ENCODE peak calls at places on chromosomes 1 and 21, in four cellular contexts. One of them, this sample, is unnamed.

GRCh38 chr1:24117722-24118409 is 5.9 kb upstream of the MYOM3 start:
- DNase-seq in K562: no peak
- DNase-seq in astrocyte: peak; percentile 63
- DNase-seq in GM23338: no peak
- DNase-seq in this sample: peak; percentile 31

GRCh38 chr1:24893431-24893830 is 36.6 kb downstream of the RUNX3 start:
- DNase-seq in GM23338: no peak
- DNase-seq in K562: no peak
- DNase-seq in astrocyte: no peak
- DNase-seq in this sample: no peak

GRCh38 chr1:23282967-23283366 is 61.1 kb downstream of the HNRNPR start:
- DNase-seq in astrocyte: peak; percentile 80
- DNase-seq in K562: no peak
- DNase-seq in GM23338: no peak
- DNase-seq in this sample: peak; percentile 82

GRCh38 chr1:226064816-226065248 is 2.3 kb downstream of the H3-3A start:
- DNase-seq in GM23338: peak; percentile 70
- DNase-seq in K562: no peak
- DNase-seq in astrocyte: peak; percentile 34
- DNase-seq in this sample: peak; percentile 80

GRCh38 chr1:52636701-52637695 is 4.0 kb downstream of the SHISAL2A start:
- DNase-seq in astrocyte: no peak
- DNase-seq in GM23338: no peak
- DNase-seq in K562: no peak
- DNase-seq in this sample: no peak

GRCh38 chr1:99573431-99574217 is 72.3 kb upstream of the PALMD start:
- DNase-seq in astrocyte: peak; percentile 20
- DNase-seq in GM23338: no peak
- DNase-seq in K562: no peak
- DNase-seq in this sample: peak; percentile 33

GRCh38 chr1:87765686-87766085 is 437.0 kb downstream of the LMO4 start:
- DNase-seq in GM23338: no peak
- DNase-seq in astrocyte: no peak
- DNase-seq in K562: no peak
- DNase-seq in this sample: no peak

GRCh38 chr1:167770127-167770526 is 48.3 kb downstream of the MPZL1 start:
- DNase-seq in GM23338: peak; percentile 30
- DNase-seq in astrocyte: no peak
- DNase-seq in K562: peak; percentile 41
- DNase-seq in this sample: no peak

GRCh38 chr1:8947127-8947691 is 1.5 kb downstream of the CA6 start:
- DNase-seq in astrocyte: no peak
- DNase-seq in GM23338: no peak
- DNase-seq in K562: no peak
- DNase-seq in this sample: no peak

GRCh38 chr1:103514920-103515503 is 10.5 kb upstream of the RNPC3 start:
- DNase-seq in K562: peak; percentile 13
- DNase-seq in astrocyte: peak; percentile 20
- DNase-seq in GM23338: peak; percentile 60
- DNase-seq in this sample: peak; percentile 46

GRCh38 chr1:24309762-24310485 is 9.2 kb upstream of the GRHL3 start:
- DNase-seq in GM23338: no peak
- DNase-seq in K562: no peak
- DNase-seq in astrocyte: peak; percentile 32
- DNase-seq in this sample: no peak

GRCh38 chr1:59290173-59290954 is 6.5 kb upstream of the FGGY start:
- DNase-seq in GM23338: peak; percentile 78
- DNase-seq in astrocyte: peak; percentile 38
- DNase-seq in K562: peak; percentile 15
- DNase-seq in this sample: peak; percentile 48

GRCh38 chr1:88647749-88648415 is 36.2 kb upstream of the PKN2 start:
- DNase-seq in GM23338: peak; percentile 15
- DNase-seq in astrocyte: no peak
- DNase-seq in K562: no peak
- DNase-seq in this sample: no peak

GRCh38 chr1:115337276-115337632 is 795 bp downstream of the NGF start:
- DNase-seq in K562: no peak
- DNase-seq in astrocyte: no peak
- DNase-seq in GM23338: no peak
- DNase-seq in this sample: no peak

GRCh38 chr1:36948606-36949005 is 85.7 kb downstream of the GRIK3 start:
- DNase-seq in astrocyte: no peak
- DNase-seq in GM23338: no peak
- DNase-seq in K562: no peak
- DNase-seq in this sample: no peak

GRCh38 chr1:238406098-238406497 is 515.4 kb upstream of the ZP4 start:
- DNase-seq in K562: no peak
- DNase-seq in GM23338: no peak
- DNase-seq in astrocyte: no peak
- DNase-seq in this sample: no peak

GRCh38 chr1:39980555-39981313 is 25.8 kb downstream of the MFSD2A start:
- DNase-seq in K562: peak; percentile 14
- DNase-seq in GM23338: no peak
- DNase-seq in astrocyte: no peak
- DNase-seq in this sample: no peak

GRCh38 chr1:222654849-222655248 is 37.0 kb downstream of the MIA3 start:
- DNase-seq in astrocyte: peak; percentile 9
- DNase-seq in K562: no peak
- DNase-seq in GM23338: no peak
- DNase-seq in this sample: peak; percentile 27

GRCh38 chr1:207959141-207959825 is 48.4 kb upstream of the CD34 start:
- DNase-seq in astrocyte: peak; percentile 40
- DNase-seq in K562: no peak
- DNase-seq in GM23338: peak; percentile 77
- DNase-seq in this sample: peak; percentile 60

GRCh38 chr1:16012590-16013219 is 5.1 kb downstream of the HSPB7 start:
- DNase-seq in K562: peak; percentile 95
- DNase-seq in astrocyte: peak; percentile 59
- DNase-seq in GM23338: peak; percentile 96
- DNase-seq in this sample: peak; percentile 51

GRCh38 chr21:44529011-44529421 is 11.0 kb downstream of the KRTAP10-1 start:
- DNase-seq in astrocyte: no peak
- DNase-seq in K562: no peak
- DNase-seq in GM23338: no peak
- DNase-seq in this sample: no peak

GRCh38 chr1:46521417-46521816 is 30.0 kb downstream of the KNCN start:
- DNase-seq in astrocyte: no peak
- DNase-seq in K562: no peak
- DNase-seq in GM23338: no peak
- DNase-seq in this sample: no peak

GRCh38 chr21:46097826-46098286 is at the start of gene COL6A2:
- DNase-seq in astrocyte: no peak
- DNase-seq in K562: peak; percentile 93
- DNase-seq in GM23338: peak; percentile 85
- DNase-seq in this sample: peak; percentile 64

GRCh38 chr1:19987719-19988118 is 8.3 kb upstream of the PLA2G2A start:
- DNase-seq in astrocyte: no peak
- DNase-seq in GM23338: no peak
- DNase-seq in K562: no peak
- DNase-seq in this sample: no peak

GRCh38 chr1:226688056-226688748 is 50.9 kb downstream of the ITPKB start:
- DNase-seq in astrocyte: no peak
- DNase-seq in GM23338: peak; percentile 34
- DNase-seq in K562: no peak
- DNase-seq in this sample: no peak

GRCh38 chr1:46043491-46044017 is 88.9 kb downstream of the PIK3R3 start:
- DNase-seq in astrocyte: no peak
- DNase-seq in K562: no peak
- DNase-seq in GM23338: peak; percentile 83
- DNase-seq in this sample: no peak

GRCh38 chr1:68916227-68916853 is 419.5 kb upstream of the DEPDC1 start:
- DNase-seq in K562: no peak
- DNase-seq in astrocyte: peak; percentile 95
- DNase-seq in GM23338: no peak
- DNase-seq in this sample: peak; percentile 87

GRCh38 chr1:155080250-155081228 is 1.9 kb downstream of the EFNA3 start:
- DNase-seq in K562: peak; percentile 63
- DNase-seq in GM23338: peak; percentile 98
- DNase-seq in astrocyte: no peak
- DNase-seq in this sample: no peak

DNA sequence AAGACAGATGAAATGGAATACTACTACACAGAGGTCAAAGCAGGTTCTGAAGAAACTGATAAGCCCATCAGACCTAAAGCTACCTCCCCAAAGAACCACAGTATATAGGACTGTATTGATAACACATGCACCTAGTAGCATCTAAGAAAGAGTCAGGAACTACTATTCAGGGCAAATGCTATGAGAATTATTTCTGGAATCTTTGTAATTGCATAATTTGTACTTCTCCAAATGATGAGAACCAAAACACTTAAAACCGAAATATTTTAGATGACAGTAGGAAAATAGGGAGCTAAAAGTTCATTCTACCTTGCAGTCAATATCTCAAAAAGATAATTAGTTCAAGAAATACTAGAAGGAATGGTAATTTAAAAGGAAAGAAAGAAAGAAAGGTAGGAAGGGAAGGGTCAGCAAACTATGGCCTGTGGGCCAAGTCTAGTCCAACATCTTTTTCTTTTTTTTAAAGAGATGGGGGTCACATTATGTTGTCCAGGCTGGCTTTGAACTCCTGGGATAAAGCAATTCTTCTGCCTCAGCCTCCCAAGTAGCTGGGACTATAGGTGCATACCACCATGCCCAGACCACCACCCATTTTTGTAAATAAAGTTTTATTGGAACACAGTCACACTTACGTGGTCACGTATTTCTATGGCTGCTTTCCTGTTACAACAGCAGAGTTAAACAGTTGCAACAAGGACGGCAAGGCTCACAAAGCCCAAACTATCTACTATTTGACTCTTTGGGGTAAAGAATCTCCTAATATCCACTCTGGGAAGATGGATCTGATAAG is 24.0 kb downstream of the EGLN1 start:
- DNase-seq in GM23338: no peak
- DNase-seq in astrocyte: no peak
- DNase-seq in K562: peak; percentile 19
- DNase-seq in this sample: no peak
- H3K79me2 ChIP-seq in GM23338: no peaks in the 10 kb centered on the region
- H3K79me2 ChIP-seq in astrocyte: peaks cover 72% of the 10 kb centered on the region
- H3K79me2 ChIP-seq in K562: peaks cover 90% of the 10 kb centered on the region
- H3K79me2 ChIP-seq in this sample: peaks cover 30% of the 10 kb centered on the region

DNA sequence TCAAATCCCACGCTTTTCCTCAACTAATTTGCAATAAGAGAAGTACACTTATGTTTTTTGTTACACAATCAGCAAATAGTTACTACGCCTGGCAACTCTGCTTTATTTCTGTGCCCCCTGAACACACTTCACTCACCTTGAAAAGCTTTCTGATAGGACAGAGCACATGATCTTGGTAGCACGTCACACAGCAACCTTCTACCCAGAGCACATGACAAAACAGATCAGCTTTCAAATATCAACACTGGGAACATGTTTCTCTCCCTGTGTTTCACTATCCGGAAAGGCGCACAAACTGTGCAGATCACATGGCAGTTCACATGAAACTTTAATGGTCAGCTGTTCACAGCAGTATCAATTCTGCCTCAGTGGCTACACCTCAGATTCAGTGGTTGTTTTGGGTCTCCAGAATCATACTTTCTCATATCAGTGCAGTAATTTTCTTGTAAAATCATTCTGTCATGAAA is 2.2 kb downstream of the SLC19A2 start:
- DNase-seq in K562: peak; percentile 29
- DNase-seq in astrocyte: peak; percentile 42
- DNase-seq in GM23338: no peak
- DNase-seq in this sample: peak; percentile 43
- TF ChIP-seq EZH2 in K562: no peak
- TF ChIP-seq EZH2 in astrocyte: no peak
- TF ChIP-seq EZH2 in GM23338: no peak
- TF ChIP-seq EZH2 in this sample: no peak

GRCh38 chr1:242764161-242764560 is 239.7 kb upstream of the PLD5 start:
- DNase-seq in astrocyte: peak; percentile 19
- DNase-seq in GM23338: no peak
- DNase-seq in K562: no peak
- DNase-seq in this sample: no peak
- H3K27ac ChIP-seq in astrocyte: peak overlapping the region; percentile 42
- H3K27ac ChIP-seq in GM23338: no peak overlapping the region
- H3K27ac ChIP-seq in K562: no peak overlapping the region
- H3K27ac ChIP-seq in this sample: no peak overlapping the region

DNA sequence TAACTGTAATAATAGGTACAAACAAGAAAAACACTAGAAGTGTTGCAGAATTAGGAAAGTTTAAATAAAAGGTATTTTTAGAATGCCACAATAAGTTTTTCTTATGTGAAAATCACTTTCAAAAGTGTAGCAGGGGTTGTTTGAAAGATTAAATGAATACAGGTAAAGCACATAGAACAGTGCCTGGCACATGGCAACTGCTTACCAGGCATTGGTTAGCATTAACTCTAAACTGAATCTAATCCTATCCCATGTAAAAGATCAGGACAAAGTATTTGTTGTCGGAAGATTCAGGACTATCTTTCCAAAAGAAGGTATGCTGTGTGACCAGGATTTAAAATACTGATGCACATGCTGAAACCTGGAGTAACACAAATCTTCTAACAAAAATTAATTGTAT is 3.3 kb downstream of the AKT3 start:
- DNase-seq in GM23338: no peak
- DNase-seq in astrocyte: no peak
- DNase-seq in K562: no peak
- DNase-seq in this sample: no peak
- H3K79me2 ChIP-seq in GM23338: peaks cover 65% of the 10 kb centered on the region
- H3K79me2 ChIP-seq in astrocyte: peaks cover 68% of the 10 kb centered on the region
- H3K79me2 ChIP-seq in K562: no peaks in the 10 kb centered on the region
- H3K79me2 ChIP-seq in this sample: peaks cover 54% of the 10 kb centered on the region

GRCh38 chr1:204809488-204809887 is 61.2 kb upstream of the NFASC start:
- DNase-seq in astrocyte: no peak
- DNase-seq in GM23338: no peak
- DNase-seq in K562: no peak
- DNase-seq in this sample: no peak
- TF ChIP-seq EZH2 in astrocyte: no peak
- TF ChIP-seq EZH2 in GM23338: no peak
- TF ChIP-seq EZH2 in K562: no peak
- TF ChIP-seq EZH2 in this sample: no peak

DNA sequence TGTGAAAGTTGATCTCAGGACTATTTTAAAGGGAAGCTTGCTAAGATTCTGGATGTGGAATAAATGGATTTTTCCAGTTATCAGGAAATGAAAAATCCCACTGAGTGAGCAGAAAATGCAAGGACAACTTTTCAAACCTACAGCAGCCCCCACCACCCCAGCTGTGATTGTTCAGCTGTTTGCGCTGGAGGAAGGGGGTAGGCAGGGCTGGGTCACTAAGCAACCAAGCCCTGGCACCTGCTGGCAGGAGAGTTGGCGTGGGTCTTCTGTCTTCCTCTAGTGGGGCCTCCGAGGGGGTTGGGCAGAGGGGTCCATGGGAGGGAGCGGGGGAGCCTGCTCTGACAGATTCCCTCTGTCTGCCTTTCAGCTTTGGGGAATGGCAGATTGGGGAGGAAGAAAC is 45.3 kb downstream of the EIF2D start:
- DNase-seq in GM23338: no peak
- DNase-seq in astrocyte: no peak
- DNase-seq in K562: no peak
- DNase-seq in this sample: no peak
- H3K27ac ChIP-seq in GM23338: no peak overlapping the region
- H3K27ac ChIP-seq in astrocyte: no peak overlapping the region
- H3K27ac ChIP-seq in K562: no peak overlapping the region
- H3K27ac ChIP-seq in this sample: no peak overlapping the region